ENCODE peak calls at places on chromosome 18, in eight cellular contexts. G is heart left ventricle, W is stomach, S is prostate gland, M is sigmoid colon, V is tibial nerve, N is A549, T is suprapubic skin. R is an unnamed sample.

GRCh38 chr18:66792466-66792865 is 188.6 kb upstream of the CDH19 start:
- DNase-seq in G (no peak), W (no peak), S (no peak), M (no peak), V (no peak), N (no peak), T (no peak), R (no peak)

GRCh38 chr18:52936931-52937330 is 596.9 kb downstream of the DCC start:
- DNase-seq in G (no peak), W (no peak), S (no peak), M (no peak), V (no peak), N (no peak), T (no peak), R (no peak)

GRCh38 chr18:67010916-67011315 is 407.0 kb upstream of the CDH19 start:
- DNase-seq in G (no peak), W (no peak), S (no peak), M (no peak), V (no peak), N (no peak), T (no peak), R (no peak)

GRCh38 chr18:6370886-6371635 is 43.6 kb downstream of the L3MBTL4 start:
- DNase-seq in G (no peak), W (peak), S (no peak), M (no peak), V (no peak), N (no peak), T (no peak), R (no peak)

GRCh38 chr18:41266616-41267015 is 688.4 kb upstream of the PIK3C3 start:
- DNase-seq in G (no peak), W (no peak), S (no peak), M (no peak), V (no peak), N (no peak), T (no peak), R (no peak)

GRCh38 chr18:39326772-39327171 is 1761.2 kb upstream of the CELF4 start:
- DNase-seq in G (no peak), W (no peak), S (no peak), M (no peak), V (no peak), N (no peak), T (no peak), R (no peak)

GRCh38 chr18:9902832-9903231 is 11.0 kb upstream of the VAPA start:
- DNase-seq in G (peak), W (no peak), S (no peak), M (no peak), V (no peak), N (no peak), T (no peak), R (no peak)

GRCh38 chr18:50218432-50219197 is 23.7 kb upstream of the MYO5B start:
- DNase-seq in G (no peak), W (peak), S (no peak), M (no peak), V (no peak), N (no peak), T (no peak), R (no peak)

GRCh38 chr18:12312936-12313335 is 4.9 kb downstream of the TUBB6 start:
- DNase-seq in G (no peak), W (no peak), S (no peak), M (no peak), V (no peak), N (no peak), T (no peak), R (no peak)

GRCh38 chr18:12315911-12316310 is 7.9 kb downstream of the TUBB6 start:
- DNase-seq in G (peak), W (no peak), S (no peak), M (peak), V (no peak), N (no peak), T (peak), R (peak)

GRCh38 chr18:12314586-12315305 is 6.7 kb downstream of the TUBB6 start:
- DNase-seq in G (no peak), W (no peak), S (no peak), M (no peak), V (no peak), N (no peak), T (no peak), R (no peak)

GRCh38 chr18:12315481-12315880 is 7.4 kb downstream of the TUBB6 start:
- DNase-seq in G (no peak), W (no peak), S (no peak), M (peak), V (no peak), N (no peak), T (no peak), R (peak)

GRCh38 chr18:12313530-12314245 is 5.6 kb downstream of the TUBB6 start:
- DNase-seq in G (no peak), W (no peak), S (no peak), M (peak), V (no peak), N (no peak), T (no peak), R (peak)
- TF ChIP-seq POLR2A in G (no peak), W (no peak), S (no peak), M (no peak), V (no peak), N (no peak), T (no peak), R (no peak)

GRCh38 chr18:80200171-80200931 is 47.0 kb downstream of the PARD6G start:
- DNase-seq in G (no peak), W (no peak), S (no peak), M (peak), V (no peak), N (peak), T (no peak), R (peak)
- TF ChIP-seq CTCF in G (no peak), W (no peak), S (no peak), M (peak), V (peak), N (peak), T (no peak), R (no peak)

GRCh38 chr18:46343456-46343855 is 239.3 kb downstream of the HAUS1 start:
- DNase-seq in G (no peak), W (no peak), S (no peak), M (peak), V (no peak), N (no peak), T (no peak), R (no peak)
- H3K4me3 ChIP-seq in G (no peak), W (no peak), S (no peak), M (no peak), V (no peak), N (no peak), T (no peak), R (no peak)

DNA sequence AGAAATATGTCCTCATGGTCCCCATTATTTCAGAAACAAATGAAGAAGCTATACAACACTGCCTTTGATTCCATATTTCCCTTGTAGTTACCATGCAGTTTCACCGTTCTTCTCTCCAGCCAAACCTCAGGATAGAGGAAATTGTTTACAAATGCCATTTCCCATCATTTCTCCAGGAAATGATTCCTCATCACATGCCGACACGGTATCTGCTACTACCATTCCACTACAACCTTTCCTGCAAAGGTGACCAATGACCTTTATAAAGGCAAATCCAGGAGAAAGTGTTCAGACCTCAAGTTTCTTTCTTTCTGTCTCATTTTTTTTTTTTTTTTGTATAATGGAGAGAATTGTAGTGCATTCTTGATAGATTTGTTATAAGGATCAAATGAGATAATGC is 460.8 kb upstream of the CDH20 start:
- DNase-seq in G (no peak), W (no peak), S (no peak), M (no peak), V (no peak), N (no peak), T (no peak), R (no peak)
- TF ChIP-seq POLR2A in G (no peak), W (no peak), S (no peak), M (no peak), V (no peak), N (no peak), T (no peak), R (no peak)

R was measured in lower leg skin.